ENCODE peak calls at places on chromosomes 4 and X, in seven cellular contexts. Z, S, M, Q, B, E and O are unnamed samples.

GRCh38 chrX:153635788-153636668 is 11.0 kb upstream of the DUSP9 start:
- DNase-seq in Z (no peak), Q (no peak), M (no peak), B (peak), S (no peak), E (no peak), O (no peak)

GRCh38 chr4:8274772-8275241 is 5.3 kb downstream of the HTRA3 start:
- DNase-seq in E (no peak), Q (no peak), Z (peak), M (no peak), B (no peak), S (peak), O (peak)

GRCh38 chr4:112817933-112818921 is 181.3 kb downstream of the LARP7 start:
- DNase-seq in E (no peak), S (peak), Q (peak), M (no peak), B (peak), Z (peak), O (peak)

GRCh38 chr4:17280266-17280665 is 231.6 kb downstream of the QDPR start:
- DNase-seq in B (no peak), Q (no peak), E (no peak), M (no peak), Z (no peak), S (no peak), O (no peak)

GRCh38 chr4:102139132-102139573 is 206.1 kb downstream of the SLC39A8 start:
- DNase-seq in Q (no peak), M (no peak), Z (no peak), B (peak), S (peak), E (no peak), O (no peak)

GRCh38 chr4:188701952-188702351 is 562.7 kb downstream of the TRIML1 start:
- DNase-seq in E (no peak), M (no peak), Q (no peak), Z (no peak), S (no peak), B (no peak), O (no peak)

GRCh38 chr4:111362891-111363290 is 740.0 kb upstream of the PITX2 start:
- DNase-seq in Z (no peak), B (no peak), M (no peak), E (no peak), S (peak), Q (no peak), O (no peak)

GRCh38 chr4:37837446-37837845 is 11.0 kb downstream of the PGM2 start:
- DNase-seq in S (peak), B (peak), M (no peak), Q (no peak), Z (no peak), E (no peak), O (no peak)

GRCh38 chrX:87583679-87584078 is 66.1 kb downstream of the KLHL4 start:
- DNase-seq in Z (no peak), B (no peak), M (no peak), E (no peak), Q (no peak), S (no peak), O (no peak)

GRCh38 chr4:72902354-72902753 is 167.2 kb downstream of the COX18 start:
- DNase-seq in E (no peak), B (peak), Z (no peak), S (no peak), Q (no peak), M (no peak), O (no peak)

GRCh38 chr4:149838036-149838435 is 22.4 kb upstream of the IQCM start:
- DNase-seq in E (no peak), Z (no peak), Q (no peak), S (no peak), M (no peak), B (peak), O (no peak)

GRCh38 chrX:912677-913076 is 282.1 kb downstream of the SHOX start:
- DNase-seq in M (no peak), B (no peak), E (no peak), Q (no peak), Z (no peak), S (no peak), O (no peak)

GRCh38 chr4:53616219-53616618 is 24.9 kb upstream of the LNX1 start:
- DNase-seq in Z (no peak), E (no peak), B (no peak), S (no peak), Q (no peak), M (no peak), O (no peak)

GRCh38 chr4:74112399-74113090 is 13.6 kb upstream of the CXCL2 start:
- DNase-seq in Z (no peak), Q (no peak), E (no peak), M (no peak), S (no peak), B (peak), O (peak)

GRCh38 chr4:25769251-25769650 is 93.5 kb downstream of the SEL1L3 start:
- DNase-seq in B (no peak), Q (no peak), Z (peak), S (no peak), E (no peak), M (no peak), O (peak)

GRCh38 chrX:110734894-110735541 is 60.6 kb downstream of the CHRDL1 start:
- DNase-seq in E (no peak), Z (no peak), Q (no peak), B (peak), M (no peak), S (peak), O (no peak)

GRCh38 chrX:68511255-68511654 is 12.4 kb downstream of the YIPF6 start:
- DNase-seq in Z (no peak), B (peak), Q (no peak), S (peak), E (no peak), M (no peak), O (no peak)

GRCh38 chr4:6884341-6884870 is 25.2 kb upstream of the TBC1D14 start:
- DNase-seq in E (no peak), Z (no peak), S (no peak), Q (no peak), B (no peak), M (no peak), O (no peak)

GRCh38 chr4:181301735-181302380 is 941.3 kb upstream of the TENM3 start:
- DNase-seq in Z (peak), B (peak), S (peak), M (no peak), E (no peak), Q (no peak), O (peak)

GRCh38 chrX:152892999-152893605 is 4.8 kb upstream of the ZNF185 start:
- DNase-seq in B (no peak), Q (no peak), M (no peak), Z (no peak), E (no peak), S (no peak), O (no peak)

GRCh38 chr4:48772568-48772967 is 7.5 kb downstream of the FRYL start:
- DNase-seq in M (no peak), Q (no peak), E (no peak), B (no peak), S (no peak), Z (no peak), O (no peak)

GRCh38 chrX:102155806-102156179 is at the start of gene BEX5:
- DNase-seq in Q (peak), B (peak), Z (peak), E (peak), S (peak), M (peak), O (peak)

GRCh38 chr4:37455301-37456062 is 210.9 kb downstream of the NWD2 start:
- DNase-seq in B (no peak), Z (no peak), S (no peak), Q (no peak), E (no peak), M (no peak), O (no peak)

GRCh38 chrX:1391370-1391706 is 575 bp downstream of the SLC25A6 start:
- DNase-seq in B (peak), Q (no peak), M (peak), E (no peak), Z (no peak), S (no peak), O (peak)

GRCh38 chr4:156193800-156194199 is 240.1 kb upstream of the CTSO start:
- DNase-seq in S (no peak), B (peak), E (no peak), Q (no peak), Z (no peak), M (no peak), O (no peak)

GRCh38 chr4:40180356-40180755 is 16.5 kb upstream of the RHOH start:
- DNase-seq in E (no peak), Q (no peak), M (no peak), B (peak), S (peak), Z (no peak), O (no peak)

GRCh38 chr4:10106421-10107039 is 10.1 kb downstream of the WDR1 start:
- DNase-seq in M (peak), S (peak), B (peak), E (peak), Q (peak), Z (no peak), O (peak)

GRCh38 chrX:55142206-55142918 is 53.5 kb downstream of the PAGE2 start:
- DNase-seq in Z (no peak), E (no peak), M (no peak), Q (no peak), S (no peak), B (no peak), O (no peak)

GRCh38 chrX:119266364-119266995 is 30.4 kb downstream of the PGRMC1 start:
- DNase-seq in M (no peak), B (peak), Q (no peak), S (no peak), Z (no peak), E (no peak), O (no peak)

GRCh38 chrX:21883258-21883657 is 27.5 kb downstream of the YY2 start:
- DNase-seq in Z (peak), Q (no peak), B (no peak), E (no peak), M (no peak), S (no peak), O (no peak)

GRCh38 chr4:80407246-80407645 is 71.7 kb downstream of the CFAP299 start:
- DNase-seq in B (no peak), Z (no peak), Q (no peak), M (no peak), E (no peak), S (peak), O (peak)

GRCh38 chr4:107035711-107036601 is at the start of gene DKK2:
- DNase-seq in B (peak), S (no peak), Z (no peak), M (no peak), Q (peak), E (no peak), O (peak)

GRCh38 chrX:129823523-129823922 is 20.2 kb downstream of the ZDHHC9 start:
- DNase-seq in Z (no peak), M (no peak), B (no peak), E (no peak), S (no peak), Q (no peak), O (no peak)

GRCh38 chr4:73730292-73730691 is 10.1 kb upstream of the CXCL8 start:
- DNase-seq in Q (no peak), S (peak), E (no peak), Z (no peak), B (no peak), M (no peak), O (no peak)

GRCh38 chrX:100850317-100850716 is 23.8 kb downstream of the NOX1 start:
- DNase-seq in Z (no peak), S (no peak), M (no peak), B (no peak), E (no peak), Q (no peak), O (no peak)

GRCh38 chrX:10906861-10907260 is 204.3 kb upstream of the HCCS start:
- DNase-seq in E (no peak), B (no peak), S (no peak), Z (no peak), Q (no peak), M (no peak), O (no peak)

GRCh38 chrX:9878141-9878875 is 88.8 kb upstream of the CLDN34 start:
- DNase-seq in S (no peak), Q (no peak), E (no peak), B (peak), M (no peak), Z (no peak), O (no peak)

GRCh38 chrX:53717205-53717604 is 30.7 kb upstream of the HUWE1 start:
- DNase-seq in Z (no peak), Q (no peak), B (no peak), M (no peak), E (no peak), S (no peak), O (no peak)

GRCh38 chr4:71487324-71487677 is 148.5 kb downstream of the SLC4A4 start:
- DNase-seq in Q (no peak), E (no peak), M (no peak), B (no peak), Z (no peak), S (no peak), O (no peak)